ENCODE peak calls at places on chromosomes 7 and 10, in nine cellular contexts. V is spleen, R is heart right ventricle, A is aorta, H is endodermal cell, D is mesendoderm, M is pancreas, Q is suprapubic skin, P is stomach. E is an unnamed sample. For H3K27me3, the result is how much of the 10 kb centered on the place peaks cover.

GRCh38 chr7:146956853-146957252 is 840.3 kb downstream of the CNTNAP2 start:
- DNase-seq in M (no peak), V (no peak), H (no peak), A (no peak), R (no peak), Q (no peak), P (no peak), D (no peak), E (no peak)

GRCh38 chr7:133642907-133643306 is 390.0 kb downstream of the EXOC4 start:
- DNase-seq in P (no peak), V (no peak), H (no peak), R (no peak), D (no peak), A (no peak), Q (no peak), M (no peak), E (no peak)

GRCh38 chr10:63273575-63273974 is 140.4 kb downstream of the NRBF2 start:
- DNase-seq in Q (no peak), P (no peak), A (no peak), V (no peak), R (no peak), D (no peak), M (no peak), H (no peak), E (no peak)

GRCh38 chr7:40717242-40717641 is 582.4 kb downstream of the SUGCT start:
- DNase-seq in P (peak), R (peak), A (peak), Q (peak), D (peak), V (no peak), H (peak), M (peak), E (peak)

GRCh38 chr7:49773939-49774458 is 561 bp downstream of the VWC2 start:
- DNase-seq in M (no peak), V (no peak), D (no peak), A (no peak), R (peak), H (no peak), Q (no peak), P (no peak), E (no peak)

GRCh38 chr7:77833136-77833535 is 34.6 kb downstream of the PHTF2 start:
- DNase-seq in P (no peak), R (no peak), A (no peak), V (no peak), H (no peak), D (no peak), M (no peak), Q (no peak), E (no peak)

GRCh38 chr7:136130819-136131637 is 153.9 kb upstream of the MTPN start:
- DNase-seq in H (no peak), P (no peak), M (no peak), A (no peak), Q (no peak), R (no peak), V (no peak), D (no peak), E (no peak)

GRCh38 chr10:22605168-22605567 is 109.2 kb downstream of the PIP4K2A start:
- DNase-seq in M (no peak), R (no peak), D (no peak), V (no peak), A (no peak), Q (no peak), H (no peak), P (no peak), E (no peak)

GRCh38 chr7:152050547-152050971 is 25.1 kb downstream of the GALNT11 start:
- DNase-seq in P (no peak), D (peak), R (no peak), A (no peak), V (no peak), M (no peak), Q (no peak), H (no peak), E (no peak)

GRCh38 chr10:122435212-122435827 is 19.1 kb upstream of the ARMS2 start:
- DNase-seq in M (no peak), Q (no peak), P (no peak), H (no peak), V (no peak), D (peak), A (no peak), R (no peak), E (no peak)

GRCh38 chr10:110792476-110792875 is 79.3 kb upstream of the PDCD4 start:
- DNase-seq in Q (no peak), M (no peak), H (no peak), R (no peak), D (no peak), P (no peak), A (no peak), V (no peak), E (no peak)

GRCh38 chr10:111077715-111078504 is 1.1 kb downstream of the ADRA2A start:
- DNase-seq in Q (no peak), D (no peak), M (peak), V (no peak), A (no peak), H (peak), P (no peak), R (peak), E (no peak)

GRCh38 chr10:130889780-130890179 is 421.7 kb downstream of the TCERG1L start:
- DNase-seq in P (no peak), A (no peak), Q (no peak), V (no peak), H (no peak), D (no peak), M (no peak), R (no peak), E (no peak)

GRCh38 chr7:27248427-27248806 is 5.8 kb downstream of the EVX1 start:
- DNase-seq in D (no peak), H (no peak), R (no peak), A (no peak), P (no peak), M (no peak), V (no peak), Q (no peak), E (no peak)
- H3K27me3 ChIP-seq in D (under half), H (half or more), R (half or more), A (under half), P (half or more), M (half or more), V (half or more), Q (half or more), E (half or more)

DNA sequence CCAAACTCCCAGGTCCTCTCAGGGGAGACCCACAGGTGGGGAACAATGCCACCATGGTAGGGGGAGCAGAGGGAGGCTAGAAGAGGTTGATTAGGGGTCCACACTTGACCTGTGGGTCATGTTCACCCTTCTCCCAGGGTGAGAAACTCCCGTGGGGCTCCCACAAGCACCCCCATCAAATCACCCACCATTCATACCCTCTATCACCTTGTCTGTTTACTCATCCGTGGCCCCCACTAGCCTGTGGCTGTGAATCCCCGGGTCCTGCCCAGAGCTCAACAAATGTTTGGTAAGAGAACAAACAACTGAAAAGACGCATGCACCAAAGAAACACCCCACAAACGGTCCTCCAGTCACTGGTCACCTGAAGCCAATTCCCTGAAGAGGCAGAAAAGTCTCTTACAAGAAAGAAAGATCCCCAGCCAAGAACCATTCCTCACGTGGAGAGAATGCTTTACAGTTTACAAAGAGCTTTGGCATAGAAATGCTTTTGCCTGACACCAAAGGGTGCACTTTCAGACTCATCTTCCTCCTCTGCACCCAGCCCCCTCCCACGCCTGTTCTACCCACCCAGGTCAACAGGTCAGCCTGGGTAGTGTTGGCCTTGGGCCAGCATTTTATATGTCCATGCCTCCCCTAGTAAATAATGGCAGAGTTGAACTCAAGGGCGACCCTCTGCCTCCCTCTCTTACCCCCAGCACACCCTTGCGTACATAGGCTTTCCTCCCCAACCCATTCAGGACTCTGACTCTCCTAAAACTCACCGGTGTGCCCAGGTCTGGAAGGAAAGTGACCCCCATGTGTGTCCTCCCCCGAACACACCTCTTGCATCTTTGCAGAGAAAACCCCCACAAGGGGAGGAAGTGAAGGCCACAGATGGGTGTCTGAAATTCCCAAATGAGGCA is 1.8 kb downstream of the ZCCHC24 start:
- DNase-seq in V (peak), P (no peak), Q (peak), H (no peak), A (no peak), D (no peak), M (no peak), R (no peak), E (no peak)
- H3K4me3 ChIP-seq in V (peak), P (peak), Q (peak), H (peak), A (no peak), D (no peak), M (peak), R (peak), E (peak)

GRCh38 chr7:228610-229009 is 36.2 kb downstream of the FAM20C start:
- DNase-seq in M (no peak), Q (no peak), R (no peak), P (no peak), V (no peak), H (no peak), D (no peak), A (no peak), E (no peak)

GRCh38 chr7:230274-230673 is 37.9 kb downstream of the FAM20C start:
- DNase-seq in D (no peak), M (no peak), V (no peak), H (no peak), A (no peak), Q (no peak), R (no peak), P (no peak), E (no peak)

GRCh38 chr7:226281-226882 is 34.0 kb downstream of the FAM20C start:
- DNase-seq in D (no peak), M (no peak), V (no peak), Q (no peak), R (peak), H (no peak), P (peak), A (no peak), E (no peak)

GRCh38 chr7:229184-229964 is 37.0 kb downstream of the FAM20C start:
- DNase-seq in A (peak), V (no peak), D (no peak), Q (peak), M (no peak), H (no peak), P (peak), R (peak), E (peak)

DNA sequence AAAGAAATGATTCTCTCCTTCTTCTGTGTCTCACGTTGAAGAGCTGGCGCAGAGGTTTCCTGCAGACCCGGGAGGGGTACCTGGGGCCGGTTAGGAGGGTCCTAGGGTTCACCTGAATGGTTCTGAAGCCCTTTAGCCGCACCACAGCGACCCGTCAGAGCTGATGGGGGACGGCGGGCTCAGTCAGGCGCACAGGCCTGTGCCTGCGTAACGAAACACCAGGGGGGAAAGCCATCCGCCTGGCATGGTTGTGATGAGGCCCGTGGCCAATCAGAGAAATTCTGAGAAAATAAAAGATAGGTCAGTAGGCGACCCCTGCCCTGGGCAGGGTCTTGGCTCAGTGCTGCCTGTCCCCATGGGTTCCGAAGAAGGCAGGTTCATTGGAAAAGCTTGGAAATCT is 35.6 kb downstream of the FAM20C start:
- DNase-seq in Q (no peak), M (no peak), V (no peak), P (no peak), D (no peak), A (no peak), R (no peak), H (no peak), E (no peak)
- H3K27ac ChIP-seq in Q (peak), M (no peak), V (no peak), P (peak), D (no peak), A (no peak), R (no peak), H (no peak), E (no peak)

GRCh38 chr7:159143780-159144755 is 599 bp downstream of the VIPR2 start:
- DNase-seq in P (no peak), R (peak), V (peak), D (peak), A (peak), H (peak), Q (no peak), M (peak), E (peak)
- H3K27me3 ChIP-seq in P (under half), R (under half), V (half or more), D (under half), A (under half), H (under half), Q (half or more), M (under half), E (under half)

GRCh38 chr7:15967121-15967520 is 280.6 kb upstream of the MEOX2 start:
- DNase-seq in Q (no peak), A (no peak), P (no peak), R (no peak), M (no peak), V (no peak), D (no peak), H (no peak), E (no peak)

GRCh38 chr7:15967551-15967950 is 281.1 kb upstream of the MEOX2 start:
- DNase-seq in P (no peak), D (no peak), Q (no peak), R (no peak), H (no peak), A (no peak), V (no peak), M (no peak), E (no peak)

GRCh38 chr7:15963206-15963605 is 276.7 kb upstream of the MEOX2 start:
- DNase-seq in A (no peak), Q (no peak), M (no peak), V (no peak), H (no peak), R (no peak), P (no peak), D (no peak), E (no peak)
- H3K4me3 ChIP-seq in A (no peak), Q (no peak), M (no peak), V (no peak), H (no peak), R (no peak), P (no peak), D (no peak), E (no peak)

GRCh38 chr10:87740232-87740631 is 77.8 kb downstream of the ATAD1 start:
- DNase-seq in V (no peak), H (no peak), A (no peak), M (no peak), R (no peak), D (no peak), P (no peak), Q (no peak), E (no peak)

GRCh38 chr10:87729940-87730339 is 70.3 kb downstream of the PAPSS2 start:
- DNase-seq in Q (no peak), A (no peak), P (no peak), H (no peak), R (no peak), M (no peak), D (no peak), V (no peak), E (no peak)

GRCh38 chr10:87733081-87733480 is 73.4 kb downstream of the PAPSS2 start:
- DNase-seq in V (no peak), H (no peak), A (no peak), M (no peak), P (no peak), R (no peak), Q (no peak), D (no peak), E (no peak)

DNA sequence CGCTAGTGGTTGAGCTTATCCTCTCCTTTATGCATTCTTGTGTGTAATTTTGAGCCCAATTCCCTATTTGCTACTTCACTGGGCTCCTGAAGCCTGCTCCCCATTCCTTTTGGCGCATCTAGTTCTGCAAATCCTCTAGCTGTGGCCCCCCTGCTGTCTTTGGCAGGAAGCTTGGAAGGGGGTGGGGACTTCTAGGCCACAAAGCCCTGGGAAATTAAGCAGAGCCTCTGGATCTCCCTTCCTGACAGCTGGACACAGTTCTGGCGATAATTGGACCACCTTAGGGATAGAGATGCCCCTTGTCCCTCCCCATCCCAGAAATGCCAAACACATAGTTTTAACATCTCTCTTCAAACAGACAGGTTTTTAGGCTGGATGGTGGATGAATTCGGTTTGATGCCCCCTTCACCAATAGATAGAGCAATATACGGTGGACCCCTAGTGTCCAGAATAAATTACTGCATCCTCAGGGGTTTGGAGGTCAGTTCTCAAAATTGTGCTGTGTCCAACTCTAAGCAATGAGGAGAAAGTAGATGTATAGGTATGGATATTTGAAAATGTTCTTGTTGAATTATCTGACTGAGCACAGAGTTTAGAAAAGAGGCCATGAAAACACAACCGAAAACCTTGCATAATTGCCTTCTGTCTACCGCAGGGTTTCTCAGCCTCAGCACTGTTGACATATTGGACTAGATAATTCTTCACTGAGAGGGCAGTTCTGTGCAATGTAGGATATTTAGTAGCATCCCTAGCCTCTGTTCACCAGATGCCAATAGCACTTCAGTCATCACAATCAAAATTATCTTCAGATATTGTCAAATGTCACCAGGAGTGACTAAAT is 75.5 kb downstream of the PAPSS2 start:
- DNase-seq in A (no peak), R (no peak), P (no peak), H (peak), M (no peak), Q (no peak), D (peak), V (no peak), E (peak)
- H3K27ac ChIP-seq in A (no peak), R (peak), P (no peak), H (no peak), M (no peak), Q (no peak), D (peak), V (no peak), E (no peak)

GRCh38 chr7:1729773-1730172 is 59.7 kb downstream of the ELFN1 start:
- DNase-seq in H (no peak), Q (no peak), R (no peak), V (no peak), P (no peak), M (no peak), A (no peak), D (no peak), E (no peak)

GRCh38 chr7:1732072-1732471 is 62.0 kb downstream of the ELFN1 start:
- DNase-seq in A (no peak), D (no peak), R (no peak), M (no peak), Q (no peak), V (no peak), H (no peak), P (no peak), E (no peak)

GRCh38 chr7:1727812-1728570 is 57.9 kb downstream of the ELFN1 start:
- DNase-seq in M (no peak), A (no peak), P (no peak), Q (no peak), R (no peak), D (no peak), H (no peak), V (no peak), E (no peak)

GRCh38 chr7:1727079-1727478 is 57.0 kb downstream of the ELFN1 start:
- DNase-seq in R (no peak), V (no peak), H (no peak), M (no peak), Q (no peak), P (no peak), D (no peak), A (no peak), E (no peak)

DNA sequence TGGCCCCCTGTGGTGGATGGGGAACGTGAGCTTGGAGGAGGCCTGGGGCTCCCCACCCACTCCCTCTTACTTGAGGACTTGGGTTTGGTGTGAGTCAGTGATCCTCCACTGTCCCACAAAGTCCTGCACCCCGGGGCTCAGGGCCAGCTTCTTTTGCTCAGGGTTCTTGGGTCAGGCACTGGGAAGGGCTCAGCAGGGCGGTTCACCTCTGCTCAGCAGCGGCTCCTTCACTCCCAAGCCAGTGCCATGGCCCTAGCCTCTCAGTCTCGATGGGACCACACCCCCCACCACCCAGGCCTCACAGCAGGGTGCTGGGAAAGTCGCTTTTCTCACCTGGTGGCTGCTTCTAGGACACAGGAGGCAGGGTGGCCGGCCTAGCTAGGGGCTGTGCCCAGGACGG is 59.1 kb downstream of the ELFN1 start:
- DNase-seq in D (no peak), Q (no peak), V (no peak), R (no peak), A (no peak), M (no peak), P (no peak), H (no peak), E (no peak)
- H3K27me3 ChIP-seq in D (under half), Q (under half), V (under half), R (under half), A (under half), M (under half), P (under half), H (under half), E (under half)

DNA sequence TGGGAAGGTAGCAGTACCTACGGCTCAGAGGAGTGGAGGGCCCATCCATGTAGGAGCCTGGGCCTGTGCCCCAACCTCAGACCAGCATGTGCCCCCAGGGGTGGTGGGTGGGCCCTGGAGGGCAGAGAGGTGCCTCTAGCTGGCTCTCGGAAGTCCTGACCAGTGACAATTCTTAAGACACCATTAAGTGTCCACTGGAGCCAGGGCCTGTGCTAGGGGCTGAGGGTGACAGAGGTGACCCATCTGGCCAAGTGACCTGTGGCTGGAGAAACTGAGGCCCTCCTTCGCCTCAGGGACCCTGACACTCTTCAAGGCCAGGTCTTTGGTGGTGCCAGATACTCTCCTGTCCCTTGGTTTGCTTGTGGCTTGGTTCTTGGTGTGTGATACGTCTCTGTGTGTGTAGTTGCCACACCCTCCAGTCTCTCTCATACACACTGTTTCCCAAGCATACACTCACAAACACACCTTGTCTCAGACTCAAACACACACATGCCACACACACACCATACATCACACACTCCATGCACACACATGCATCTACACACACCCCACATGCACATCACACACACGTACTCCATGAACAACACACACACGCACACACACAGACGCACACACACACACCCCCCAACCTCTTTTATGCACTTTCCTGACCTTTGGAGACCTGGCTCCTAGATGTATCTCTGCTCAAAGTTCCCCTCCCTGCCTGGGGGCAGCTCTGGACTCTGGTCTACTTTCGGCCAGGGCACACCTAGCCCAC is 897 bp upstream of the RAMP3 start:
- DNase-seq in R (no peak), A (peak), H (peak), Q (no peak), P (no peak), D (no peak), M (no peak), V (peak), E (no peak)
- H3K4me3 ChIP-seq in R (peak), A (no peak), H (no peak), Q (no peak), P (peak), D (no peak), M (no peak), V (peak), E (no peak)

GRCh38 chr10:28733245-28733644 is 55.9 kb downstream of the BAMBI start:
- DNase-seq in M (no peak), P (no peak), H (no peak), Q (no peak), D (no peak), A (no peak), V (no peak), R (no peak), E (no peak)
- H3K27ac ChIP-seq in M (no peak), P (no peak), H (no peak), Q (no peak), D (no peak), A (no peak), V (no peak), R (no peak), E (no peak)

E was measured in uterus.